ENCODE peak calls at places on chromosomes 2 and 18, in five cellular contexts. W, M, K, B and N are unnamed samples.

GRCh38 chr2:24874025-24874424 is 46.0 kb downstream of the ADCY3 start:
- DNase-seq in W (no peak), M (peak), K (no peak), B (no peak), N (no peak)

GRCh38 chr2:238096311-238097011 is 3.7 kb upstream of the ESPNL start:
- DNase-seq in W (no peak), M (no peak), K (no peak), B (no peak), N (no peak)

GRCh38 chr2:232328516-232329460 is 49.8 kb upstream of the ALPP start:
- DNase-seq in W (peak), M (no peak), K (no peak), B (no peak), N (no peak)

GRCh38 chr18:13300029-13300428 is 81.5 kb downstream of the LDLRAD4 start:
- DNase-seq in W (no peak), M (no peak), K (no peak), B (no peak), N (no peak)

GRCh38 chr2:147045113-147045512 is 799.7 kb upstream of the ACVR2A start:
- DNase-seq in W (no peak), M (peak), K (peak), B (no peak), N (peak)

GRCh38 chr2:26890341-26891000 is 42.5 kb downstream of the DPYSL5 start:
- DNase-seq in W (peak), M (no peak), K (no peak), B (no peak), N (no peak)

GRCh38 chr2:23549821-23550535 is 165.0 kb downstream of the KLHL29 start:
- DNase-seq in W (no peak), M (no peak), K (no peak), B (no peak), N (peak)

GRCh38 chr18:43794363-43794762 is 517.1 kb upstream of the SYT4 start:
- DNase-seq in W (no peak), M (no peak), K (no peak), B (no peak), N (no peak)

GRCh38 chr18:51010218-51010617 is 19.8 kb upstream of the SMAD4 start:
- DNase-seq in W (no peak), M (no peak), K (no peak), B (no peak), N (no peak)

GRCh38 chr2:162234620-162235462 is 8.4 kb downstream of the FAP start:
- DNase-seq in W (no peak), M (no peak), K (no peak), B (no peak), N (no peak)

GRCh38 chr2:86368181-86368824 is 30.9 kb upstream of the REEP1 start:
- DNase-seq in W (no peak), M (peak), K (peak), B (no peak), N (peak)

GRCh38 chr2:32246911-32247310 is 17.8 kb downstream of the NLRC4 start:
- DNase-seq in W (no peak), M (no peak), K (no peak), B (no peak), N (peak)

GRCh38 chr2:112433932-112434730 is 686 bp upstream of the RGPD8 start:
- DNase-seq in W (no peak), M (no peak), K (no peak), B (no peak), N (no peak)

GRCh38 chr2:146844226-146844990 is 1000.4 kb upstream of the ACVR2A start:
- DNase-seq in W (no peak), M (peak), K (no peak), B (no peak), N (no peak)

GRCh38 chr2:187174582-187174981 is 273.5 kb downstream of the CALCRL start:
- DNase-seq in W (no peak), M (no peak), K (no peak), B (no peak), N (peak)